ENCODE peak calls at places on chromosomes 3 and 15, in five cellular contexts. W is activated T-cell treated with anti-CD3 and anti-CD28 coated beads for 4 hours, T is hypothalamus, Z is frontal cortex, L is NCI-H2029 treated with DMSO at 0.1 percent for 48 hours. N is an unnamed sample.

GRCh38 chr15:33278816-33279612 is 31.8 kb upstream of the RYR3 start:
- DNase-seq in T (no peak), L (no peak), W (no peak), Z (no peak), N (no peak)

GRCh38 chr3:48695113-48695753 is 9.5 kb upstream of the NCKIPSD start:
- DNase-seq in Z (no peak), L (no peak), W (no peak), T (no peak), N (no peak)

GRCh38 chr3:71492969-71493368 is 90.6 kb downstream of the FOXP1 start:
- DNase-seq in W (no peak), L (no peak), Z (no peak), T (no peak), N (no peak)

GRCh38 chr3:118550556-118550955 is 484.1 kb downstream of the IGSF11 start:
- DNase-seq in Z (no peak), W (no peak), L (no peak), T (no peak), N (no peak)

GRCh38 chr3:156161172-156161571 is 40.8 kb downstream of the KCNAB1 start:
- DNase-seq in W (no peak), Z (no peak), T (no peak), L (no peak), N (no peak)

GRCh38 chr3:139906441-139906840 is 28.5 kb upstream of the CLSTN2 start:
- DNase-seq in W (no peak), Z (no peak), L (no peak), T (no peak), N (no peak)

GRCh38 chr15:55916666-55917409 is 76.6 kb downstream of the NEDD4 start:
- DNase-seq in T (no peak), L (no peak), Z (no peak), W (no peak), N (no peak)

GRCh38 chr15:90165659-90166489 is 35.3 kb upstream of the SEMA4B start:
- DNase-seq in W (no peak), L (no peak), Z (no peak), T (no peak), N (no peak)

GRCh38 chr3:170765419-170766078 is 104.4 kb downstream of the RPL22L1 start:
- DNase-seq in T (no peak), W (no peak), L (no peak), Z (no peak), N (no peak)

GRCh38 chr3:127985216-127985615 is 67.0 kb upstream of the SEC61A1 start:
- DNase-seq in Z (no peak), L (no peak), T (no peak), W (no peak), N (no peak)

GRCh38 chr3:107574650-107575049 is 51.9 kb downstream of the BBX start:
- DNase-seq in T (no peak), W (no peak), L (no peak), Z (peak; percentile 12), N (no peak)

GRCh38 chr3:195040094-195040493 is 230.9 kb downstream of the XXYLT1 start:
- DNase-seq in W (no peak), L (no peak), Z (no peak), T (no peak), N (peak; percentile 83)

GRCh38 chr3:177333535-177334495 is 136.5 kb upstream of the TBL1XR1 start:
- DNase-seq in L (no peak), T (no peak), Z (no peak), W (no peak), N (no peak)

GRCh38 chr3:33278106-33278672 is 947 bp downstream of the FBXL2 start:
- DNase-seq in W (no peak), L (no peak), Z (no peak), T (no peak), N (no peak)

GRCh38 chr15:78159395-78159794 is 10.2 kb downstream of the IDH3A start:
- DNase-seq in L (no peak), W (no peak), Z (no peak), T (no peak), N (no peak)

GRCh38 chr15:67820992-67821783 is 4.1 kb upstream of the SKOR1 start:
- DNase-seq in T (no peak), L (no peak), Z (peak; percentile 72), W (no peak), N (no peak)

GRCh38 chr3:8990266-8991215 is 27.3 kb upstream of the RAD18 start:
- DNase-seq in Z (no peak), T (no peak), W (no peak), L (no peak), N (no peak)

GRCh38 chr3:148737104-148737525 is 39.4 kb downstream of the AGTR1 start:
- DNase-seq in W (no peak), L (no peak), Z (no peak), T (no peak), N (no peak)

GRCh38 chr3:196812853-196813252 is 54.9 kb upstream of the SENP5 start:
- DNase-seq in Z (no peak), W (no peak), L (no peak), T (no peak), N (no peak)

GRCh38 chr3:172193436-172193835 is 154.1 kb downstream of the FNDC3B start:
- DNase-seq in L (no peak), Z (no peak), W (no peak), T (no peak), N (no peak)

GRCh38 chr3:141391298-141392017 is 23.2 kb downstream of the ZBTB38 start:
- DNase-seq in Z (no peak), L (no peak), W (no peak), T (no peak), N (no peak)

GRCh38 chr15:43934480-43934879 is 107.7 kb downstream of the WDR76 start:
- DNase-seq in L (no peak), W (no peak), Z (no peak), T (no peak), N (no peak)

GRCh38 chr3:14467723-14468620 is 65.6 kb downstream of the SLC6A6 start:
- DNase-seq in L (peak; percentile 41), Z (peak; percentile 88), W (peak; percentile 33), T (peak; percentile 4), N (no peak)